ENCODE peak calls at places on chromosomes 13 and 19, in seven cellular contexts. One of them, this sample, is unnamed.

GRCh38 chr19:41249707-41250423 is 14.3 kb upstream of the HNRNPUL1 start:
- DNase-seq in fibroblast of pulmonary artery: no peak
- DNase-seq in left ventricle myocardium inferior: no peak
- DNase-seq in pancreas: no peak
- DNase-seq in GM12864: no peak
- DNase-seq in neural progenitor cell: no peak
- DNase-seq in mucosa of descending colon: no peak
- DNase-seq in this sample: no peak

GRCh38 chr19:39916851-39917396 is 17.5 kb downstream of the FCGBP start:
- DNase-seq in fibroblast of pulmonary artery: no peak
- DNase-seq in left ventricle myocardium inferior: no peak
- DNase-seq in pancreas: no peak
- DNase-seq in GM12864: no peak
- DNase-seq in neural progenitor cell: no peak
- DNase-seq in mucosa of descending colon: no peak
- DNase-seq in this sample: no peak

GRCh38 chr19:45468159-45468651 is 409 bp downstream of the FOSB start:
- DNase-seq in fibroblast of pulmonary artery: no peak
- DNase-seq in left ventricle myocardium inferior: no peak
- DNase-seq in pancreas: peak; percentile 48
- DNase-seq in GM12864: no peak
- DNase-seq in neural progenitor cell: peak; percentile 68
- DNase-seq in mucosa of descending colon: no peak
- DNase-seq in this sample: no peak

GRCh38 chr19:27740396-27740795 is 1472.6 kb downstream of the UQCRFS1 start:
- DNase-seq in fibroblast of pulmonary artery: no peak
- DNase-seq in left ventricle myocardium inferior: no peak
- DNase-seq in pancreas: peak; percentile 1
- DNase-seq in GM12864: no peak
- DNase-seq in neural progenitor cell: no peak
- DNase-seq in mucosa of descending colon: no peak
- DNase-seq in this sample: no peak

GRCh38 chr13:32791545-32792172 is 205.4 kb downstream of the PDS5B start:
- DNase-seq in fibroblast of pulmonary artery: no peak
- DNase-seq in left ventricle myocardium inferior: no peak
- DNase-seq in pancreas: no peak
- DNase-seq in GM12864: peak; percentile 29
- DNase-seq in neural progenitor cell: no peak
- DNase-seq in mucosa of descending colon: no peak
- DNase-seq in this sample: no peak

GRCh38 chr13:63396746-63397145 is 1981.1 kb upstream of the PCDH20 start:
- DNase-seq in fibroblast of pulmonary artery: no peak
- DNase-seq in left ventricle myocardium inferior: no peak
- DNase-seq in pancreas: no peak
- DNase-seq in GM12864: no peak
- DNase-seq in neural progenitor cell: no peak
- DNase-seq in mucosa of descending colon: no peak
- DNase-seq in this sample: no peak

GRCh38 chr19:8269724-8270123 is 38.4 kb downstream of the CD320 start:
- DNase-seq in fibroblast of pulmonary artery: no peak
- DNase-seq in left ventricle myocardium inferior: no peak
- DNase-seq in pancreas: no peak
- DNase-seq in GM12864: no peak
- DNase-seq in neural progenitor cell: no peak
- DNase-seq in mucosa of descending colon: no peak
- DNase-seq in this sample: no peak

GRCh38 chr13:113432509-113433270 is 20.6 kb downstream of the ADPRHL1 start:
- DNase-seq in fibroblast of pulmonary artery: no peak
- DNase-seq in left ventricle myocardium inferior: no peak
- DNase-seq in pancreas: no peak
- DNase-seq in GM12864: no peak
- DNase-seq in neural progenitor cell: no peak
- DNase-seq in mucosa of descending colon: no peak
- DNase-seq in this sample: no peak

GRCh38 chr13:22662771-22663170 is 518.0 kb upstream of the SGCG start:
- DNase-seq in fibroblast of pulmonary artery: no peak
- DNase-seq in left ventricle myocardium inferior: no peak
- DNase-seq in pancreas: no peak
- DNase-seq in GM12864: no peak
- DNase-seq in neural progenitor cell: no peak
- DNase-seq in mucosa of descending colon: no peak
- DNase-seq in this sample: no peak

GRCh38 chr19:45098521-45099464 is 5.8 kb downstream of the PPP1R37 start:
- DNase-seq in fibroblast of pulmonary artery: peak; percentile 72
- DNase-seq in left ventricle myocardium inferior: peak; percentile 45
- DNase-seq in pancreas: no peak
- DNase-seq in GM12864: no peak
- DNase-seq in neural progenitor cell: no peak
- DNase-seq in mucosa of descending colon: no peak
- DNase-seq in this sample: no peak

GRCh38 chr13:105961438-105961837 is 574.0 kb downstream of the EFNB2 start:
- DNase-seq in fibroblast of pulmonary artery: no peak
- DNase-seq in left ventricle myocardium inferior: no peak
- DNase-seq in pancreas: no peak
- DNase-seq in GM12864: no peak
- DNase-seq in neural progenitor cell: no peak
- DNase-seq in mucosa of descending colon: no peak
- DNase-seq in this sample: no peak

GRCh38 chr19:2246801-2247361 is 2.2 kb upstream of the AMH start:
- DNase-seq in fibroblast of pulmonary artery: peak; percentile 67
- DNase-seq in left ventricle myocardium inferior: peak; percentile 62
- DNase-seq in pancreas: peak; percentile 67
- DNase-seq in GM12864: no peak
- DNase-seq in neural progenitor cell: no peak
- DNase-seq in mucosa of descending colon: no peak
- DNase-seq in this sample: no peak

GRCh38 chr19:48424694-48425219 is 21.0 kb upstream of the GRWD1 start:
- DNase-seq in fibroblast of pulmonary artery: peak; percentile 71
- DNase-seq in left ventricle myocardium inferior: no peak
- DNase-seq in pancreas: no peak
- DNase-seq in GM12864: no peak
- DNase-seq in neural progenitor cell: no peak
- DNase-seq in mucosa of descending colon: no peak
- DNase-seq in this sample: no peak

GRCh38 chr19:48329167-48329891 is 4.0 kb downstream of the EMP3 start:
- DNase-seq in fibroblast of pulmonary artery: peak; percentile 44
- DNase-seq in left ventricle myocardium inferior: no peak
- DNase-seq in pancreas: peak; percentile 36
- DNase-seq in GM12864: no peak
- DNase-seq in neural progenitor cell: no peak
- DNase-seq in mucosa of descending colon: peak; percentile 51
- DNase-seq in this sample: no peak

DNA sequence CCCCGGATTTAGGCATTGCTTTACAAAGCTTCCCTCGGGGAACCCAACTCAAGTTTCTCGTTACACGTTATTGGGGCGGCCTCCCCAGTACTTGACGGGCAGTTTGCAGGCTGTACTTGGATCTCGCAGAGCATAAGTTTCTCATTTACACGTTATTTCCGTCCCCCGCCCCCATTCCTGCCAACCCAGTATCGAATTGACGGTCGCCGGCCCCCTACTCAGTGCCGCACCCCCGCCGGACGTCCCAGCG is 525 bp downstream of the SMG9 start:
- DNase-seq in fibroblast of pulmonary artery: no peak
- DNase-seq in left ventricle myocardium inferior: no peak
- DNase-seq in pancreas: no peak
- DNase-seq in GM12864: no peak
- DNase-seq in neural progenitor cell: no peak
- DNase-seq in mucosa of descending colon: no peak
- DNase-seq in this sample: no peak
- TF ChIP-seq CTCF in fibroblast of pulmonary artery: no peak
- TF ChIP-seq CTCF in left ventricle myocardium inferior: no peak
- TF ChIP-seq CTCF in pancreas: no peak
- TF ChIP-seq CTCF in GM12864: no peak
- TF ChIP-seq CTCF in neural progenitor cell: no peak
- TF ChIP-seq CTCF in mucosa of descending colon: no peak
- TF ChIP-seq CTCF in this sample: no peak

GRCh38 chr19:10962863-10963262 is 2.0 kb downstream of the SMARCA4 start:
- DNase-seq in fibroblast of pulmonary artery: no peak
- DNase-seq in left ventricle myocardium inferior: no peak
- DNase-seq in pancreas: no peak
- DNase-seq in GM12864: no peak
- DNase-seq in neural progenitor cell: no peak
- DNase-seq in mucosa of descending colon: no peak
- DNase-seq in this sample: no peak

GRCh38 chr19:10963865-10964264 is 3.0 kb downstream of the SMARCA4 start:
- DNase-seq in fibroblast of pulmonary artery: no peak
- DNase-seq in left ventricle myocardium inferior: no peak
- DNase-seq in pancreas: no peak
- DNase-seq in GM12864: no peak
- DNase-seq in neural progenitor cell: no peak
- DNase-seq in mucosa of descending colon: no peak
- DNase-seq in this sample: no peak

GRCh38 chr19:10966809-10967208 is 6.0 kb downstream of the SMARCA4 start:
- DNase-seq in fibroblast of pulmonary artery: no peak
- DNase-seq in left ventricle myocardium inferior: no peak
- DNase-seq in pancreas: no peak
- DNase-seq in GM12864: no peak
- DNase-seq in neural progenitor cell: no peak
- DNase-seq in mucosa of descending colon: no peak
- DNase-seq in this sample: no peak

GRCh38 chr19:10964903-10965302 is 4.1 kb downstream of the SMARCA4 start:
- DNase-seq in fibroblast of pulmonary artery: no peak
- DNase-seq in left ventricle myocardium inferior: no peak
- DNase-seq in pancreas: no peak
- DNase-seq in GM12864: no peak
- DNase-seq in neural progenitor cell: no peak
- DNase-seq in mucosa of descending colon: no peak
- DNase-seq in this sample: no peak

DNA sequence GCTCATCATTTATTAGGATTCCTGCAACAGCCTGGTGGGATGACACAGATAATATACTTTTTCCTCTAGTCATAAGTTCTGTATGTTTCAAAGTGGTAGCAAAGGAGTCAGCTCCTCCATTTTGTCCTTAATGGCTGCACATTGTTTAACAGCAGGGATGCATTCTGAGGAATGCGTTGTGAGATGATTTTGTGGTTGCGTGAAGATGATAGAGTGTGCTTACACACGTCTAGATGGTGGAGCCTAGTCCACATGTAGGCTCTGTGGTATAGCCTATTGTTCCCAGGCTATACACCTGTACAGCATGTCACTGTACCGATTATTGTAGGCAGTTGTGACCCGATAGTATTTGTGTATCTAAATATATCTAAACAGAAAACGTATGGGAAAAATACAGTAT is 4.6 kb downstream of the SMARCA4 start:
- DNase-seq in fibroblast of pulmonary artery: no peak
- DNase-seq in left ventricle myocardium inferior: no peak
- DNase-seq in pancreas: no peak
- DNase-seq in GM12864: no peak
- DNase-seq in neural progenitor cell: no peak
- DNase-seq in mucosa of descending colon: no peak
- DNase-seq in this sample: no peak
- H3K4me3 ChIP-seq in fibroblast of pulmonary artery: no peak overlapping the region
- H3K4me3 ChIP-seq in left ventricle myocardium inferior: no peak overlapping the region
- H3K4me3 ChIP-seq in pancreas: no peak overlapping the region
- H3K4me3 ChIP-seq in GM12864: no peak overlapping the region
- H3K4me3 ChIP-seq in neural progenitor cell: no peak overlapping the region
- H3K4me3 ChIP-seq in mucosa of descending colon: no peak overlapping the region
- H3K4me3 ChIP-seq in this sample: no peak overlapping the region

DNA sequence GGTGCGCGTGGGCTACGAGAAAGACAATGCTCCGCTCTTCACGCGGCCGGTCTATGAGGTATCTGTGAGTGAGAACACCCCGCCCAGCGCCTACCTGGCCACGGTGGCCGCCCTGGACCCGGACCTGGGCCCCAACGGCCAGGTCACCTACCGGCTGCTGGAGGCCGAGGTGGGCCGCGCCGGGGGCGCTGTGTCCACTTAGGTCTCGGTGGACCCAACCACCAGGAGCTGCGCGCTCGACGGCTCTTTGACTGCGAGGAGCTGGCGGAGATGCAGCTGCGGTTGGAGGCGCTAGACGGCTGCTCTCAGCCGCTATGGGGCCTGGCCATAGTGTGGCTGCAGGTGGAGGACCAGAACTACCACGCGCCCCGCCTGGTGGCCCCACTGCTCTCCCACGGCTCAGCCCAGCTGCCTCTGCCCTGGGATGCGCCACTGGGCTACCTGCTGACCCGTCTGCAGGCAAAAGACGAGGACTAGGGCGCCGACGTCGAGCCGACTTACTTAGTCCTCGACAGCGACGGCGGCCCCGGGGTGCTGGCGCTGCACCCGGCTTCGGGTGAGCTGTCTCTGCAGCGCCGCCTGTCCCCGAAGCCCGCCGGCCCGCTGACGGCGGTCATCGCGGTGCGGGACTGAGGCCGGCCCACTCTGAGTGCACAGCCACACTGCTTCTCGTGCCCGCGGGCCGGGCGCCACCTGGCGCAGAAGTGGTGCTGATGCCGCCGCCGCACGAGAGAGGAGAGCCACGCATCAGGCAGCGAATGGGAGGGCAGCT is 173.0 kb downstream of the OLFM4 start:
- DNase-seq in fibroblast of pulmonary artery: no peak
- DNase-seq in left ventricle myocardium inferior: peak; percentile 14
- DNase-seq in pancreas: peak; percentile 40
- DNase-seq in GM12864: no peak
- DNase-seq in neural progenitor cell: peak; percentile 77
- DNase-seq in mucosa of descending colon: peak; percentile 14
- DNase-seq in this sample: no peak
- TF ChIP-seq CTCF in fibroblast of pulmonary artery: no peak
- TF ChIP-seq CTCF in left ventricle myocardium inferior: peak; percentile 20
- TF ChIP-seq CTCF in pancreas: peak; percentile 25
- TF ChIP-seq CTCF in GM12864: no peak
- TF ChIP-seq CTCF in neural progenitor cell: peak; percentile 62
- TF ChIP-seq CTCF in mucosa of descending colon: no peak
- TF ChIP-seq CTCF in this sample: peak; percentile 84

GRCh38 chr19:57747472-57747807 is 825 bp downstream of the ZNF776 start:
- DNase-seq in fibroblast of pulmonary artery: no peak
- DNase-seq in left ventricle myocardium inferior: no peak
- DNase-seq in pancreas: no peak
- DNase-seq in GM12864: no peak
- DNase-seq in neural progenitor cell: no peak
- DNase-seq in mucosa of descending colon: no peak
- DNase-seq in this sample: no peak

GRCh38 chr19:57746580-57747471 is at the start of gene ZNF776:
- DNase-seq in fibroblast of pulmonary artery: peak; percentile 93
- DNase-seq in left ventricle myocardium inferior: peak; percentile 78
- DNase-seq in pancreas: peak; percentile 86
- DNase-seq in GM12864: peak; percentile 89
- DNase-seq in neural progenitor cell: peak; percentile 95
- DNase-seq in mucosa of descending colon: peak; percentile 93
- DNase-seq in this sample: peak; percentile 82

DNA sequence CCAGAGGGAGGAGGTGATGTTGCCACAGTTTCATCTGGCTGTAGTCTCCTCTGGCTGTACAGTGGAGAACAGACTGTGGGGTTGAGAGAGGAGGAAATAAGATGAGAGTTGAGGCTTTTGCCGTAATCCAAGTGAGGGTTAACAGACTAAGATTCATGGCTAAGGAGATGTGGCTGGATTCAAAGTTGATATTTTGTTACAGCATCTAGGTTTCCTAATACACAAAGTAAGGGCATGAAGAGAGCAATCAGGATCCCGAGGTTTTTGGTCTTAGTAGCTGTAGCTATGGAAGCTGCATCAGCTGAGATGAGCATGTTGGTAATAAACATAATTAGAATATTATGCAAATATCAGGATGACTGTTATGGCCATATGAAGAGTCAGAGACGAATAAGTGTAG is 1.4 kb downstream of the ZNF776 start:
- DNase-seq in fibroblast of pulmonary artery: no peak
- DNase-seq in left ventricle myocardium inferior: no peak
- DNase-seq in pancreas: no peak
- DNase-seq in GM12864: no peak
- DNase-seq in neural progenitor cell: no peak
- DNase-seq in mucosa of descending colon: no peak
- DNase-seq in this sample: no peak
- H3K4me3 ChIP-seq in fibroblast of pulmonary artery: peak overlapping the region; percentile 91
- H3K4me3 ChIP-seq in left ventricle myocardium inferior: peak overlapping the region; percentile 90
- H3K4me3 ChIP-seq in pancreas: no peak overlapping the region
- H3K4me3 ChIP-seq in GM12864: no peak overlapping the region
- H3K4me3 ChIP-seq in neural progenitor cell: peak overlapping the region; percentile 84
- H3K4me3 ChIP-seq in mucosa of descending colon: no peak overlapping the region
- H3K4me3 ChIP-seq in this sample: peak overlapping the region; percentile 95

GRCh38 chr19:4970558-4971423 is 1.9 kb downstream of the KDM4B start:
- DNase-seq in fibroblast of pulmonary artery: no peak
- DNase-seq in left ventricle myocardium inferior: peak; percentile 53
- DNase-seq in pancreas: peak; percentile 40
- DNase-seq in GM12864: no peak
- DNase-seq in neural progenitor cell: peak; percentile 65
- DNase-seq in mucosa of descending colon: peak; percentile 38
- DNase-seq in this sample: no peak
- TF ChIP-seq CTCF in fibroblast of pulmonary artery: no peak
- TF ChIP-seq CTCF in left ventricle myocardium inferior: no peak
- TF ChIP-seq CTCF in pancreas: no peak
- TF ChIP-seq CTCF in GM12864: no peak
- TF ChIP-seq CTCF in neural progenitor cell: no peak
- TF ChIP-seq CTCF in mucosa of descending colon: no peak
- TF ChIP-seq CTCF in this sample: no peak

This sample was measured in LNCaP clone FGC.